ENCODE peak calls at places on chromosomes 12 and 14, in six cellular contexts. Z is prostate gland; B is GM04503; L is stimulated activated CD4-positive, alpha-beta T cell treated with anti-CD3 and anti-CD28 coated beads, Interleukin-1b, Interleukin-23, amount 100 ng/mL, for 48 hours; H is brain microvascular endothelial cell; E is T follicular helper cell. C is an unnamed sample.

GRCh38 chr12:107396991-107397390 is 288.6 kb upstream of the PWP1 start:
- DNase-seq in Z (peak), B (no peak), L (no peak), H (no peak), E (no peak), C (no peak)

GRCh38 chr14:99241314-99242035 is 30.5 kb downstream of the BCL11B start:
- DNase-seq in Z (peak), B (no peak), L (no peak), H (no peak), E (peak), C (no peak)

GRCh38 chr14:77872971-77873370 is 73.1 kb downstream of the ADCK1 start:
- DNase-seq in Z (no peak), B (no peak), L (no peak), H (no peak), E (no peak), C (no peak)

GRCh38 chr12:46831335-46832083 is 5.7 kb upstream of the SLC38A4 start:
- DNase-seq in Z (peak), B (no peak), L (no peak), H (no peak), E (no peak), C (no peak)

GRCh38 chr12:115158816-115159215 is 474.8 kb upstream of the TBX3 start:
- DNase-seq in Z (no peak), B (no peak), L (no peak), H (no peak), E (no peak), C (no peak)

GRCh38 chr12:52980773-52981423 is 25.4 kb upstream of the EIF4B start:
- DNase-seq in Z (peak), B (peak), L (peak), H (peak), E (peak), C (peak)

GRCh38 chr12:122457627-122458026 is 35.2 kb upstream of the CLIP1 start:
- DNase-seq in Z (no peak), B (no peak), L (no peak), H (no peak), E (no peak), C (no peak)

GRCh38 chr14:99671230-99672224 is 12.6 kb upstream of the CYP46A1 start:
- DNase-seq in Z (no peak), B (no peak), L (no peak), H (no peak), E (no peak), C (no peak)

GRCh38 chr14:22025884-22026283 is 352.3 kb upstream of the OR4E1 start:
- DNase-seq in Z (no peak), B (no peak), L (no peak), H (no peak), E (no peak), C (no peak)

GRCh38 chr14:92093320-92093719 is 13.1 kb downstream of the ATXN3 start:
- DNase-seq in Z (no peak), B (no peak), L (no peak), H (no peak), E (no peak), C (no peak)

GRCh38 chr14:50726372-50727107 is 58.4 kb upstream of the SAV1 start:
- DNase-seq in Z (no peak), B (peak), L (peak), H (peak), E (no peak), C (no peak)

C was measured in H4.